ENCODE peak calls at places on chromosomes 6 and 20, in six cellular contexts. T is GM03348, Y is T-helper 1 cell, H is NCI-H2081, W is M059J, R is T-helper 2 cell. O is an unnamed sample.

GRCh38 chr6:26258199-26258977 is 106.6 kb upstream of the BTN3A2 start:
- DNase-seq in T (no peak), Y (no peak), H (no peak), W (no peak), R (no peak), O (no peak)

GRCh38 chr6:93786474-93787330 is 367.3 kb upstream of the EPHA7 start:
- DNase-seq in T (no peak), Y (no peak), H (no peak), W (no peak), R (no peak), O (no peak)

GRCh38 chr6:139680819-139681218 is 306.4 kb upstream of the CITED2 start:
- DNase-seq in T (no peak), Y (no peak), H (no peak), W (no peak), R (no peak), O (no peak)

GRCh38 chr6:15588966-15589634 is 73.7 kb downstream of the DTNBP1 start:
- DNase-seq in T (peak; percentile 51), Y (peak; percentile 13), H (no peak), W (peak; percentile 82), R (no peak), O (peak; percentile 29)

GRCh38 chr6:148572676-148573335 is 174.0 kb upstream of the UST start:
- DNase-seq in T (no peak), Y (no peak), H (no peak), W (no peak), R (no peak), O (no peak)

GRCh38 chr6:149182262-149182661 is 135.2 kb upstream of the TAB2 start:
- DNase-seq in T (no peak), Y (no peak), H (no peak), W (no peak), R (no peak), O (no peak)

GRCh38 chr20:7348253-7348652 is 580.8 kb downstream of the BMP2 start:
- DNase-seq in T (no peak), Y (no peak), H (no peak), W (no peak), R (no peak), O (no peak)

GRCh38 chr20:18548465-18548864 is 18.8 kb upstream of the SMIM26 start:
- DNase-seq in T (no peak), Y (no peak), H (no peak), W (no peak), R (no peak), O (no peak)

GRCh38 chr6:131755597-131755996 is 44.8 kb upstream of the CTAGE9 start:
- DNase-seq in T (peak; percentile 71), Y (no peak), H (no peak), W (peak; percentile 98), R (no peak), O (peak; percentile 33)

GRCh38 chr20:10007747-10008146 is 27.0 kb upstream of the ANKEF1 start:
- DNase-seq in T (no peak), Y (no peak), H (no peak), W (no peak), R (no peak), O (no peak)

GRCh38 chr20:40692240-40693011 is 3.4 kb upstream of the MAFB start:
- DNase-seq in T (no peak), Y (no peak), H (no peak), W (no peak), R (no peak), O (no peak)

GRCh38 chr6:109469591-109470189 is 13.3 kb downstream of the ZBTB24 start:
- DNase-seq in T (no peak), Y (no peak), H (no peak), W (no peak), R (no peak), O (no peak)

GRCh38 chr6:15522026-15522425 is 140.8 kb downstream of the DTNBP1 start:
- DNase-seq in T (no peak), Y (no peak), H (no peak), W (no peak), R (no peak), O (no peak)

GRCh38 chr6:100121854-100122609 is 128.0 kb upstream of the MCHR2 start:
- DNase-seq in T (peak; percentile 40), Y (no peak), H (no peak), W (no peak), R (no peak), O (no peak)

GRCh38 chr20:48984575-48985219 is 61.4 kb upstream of the CSE1L start:
- DNase-seq in T (no peak), Y (no peak), H (no peak), W (no peak), R (no peak), O (no peak)

GRCh38 chr20:64065973-64066341 is 3.0 kb downstream of the TCEA2 start:
- DNase-seq in T (peak; percentile 69), Y (peak; percentile 93), H (no peak), W (peak; percentile 99), R (peak; percentile 33), O (peak; percentile 89)

GRCh38 chr6:31462964-31463940 is 34.7 kb upstream of the MICB start:
- DNase-seq in T (peak; percentile 84), Y (peak; percentile 91), H (peak; percentile 78), W (peak; percentile 96), R (peak; percentile 88), O (peak; percentile 84)

GRCh38 chr6:96522469-96523009 is 933 bp downstream of the UFL1 start:
- DNase-seq in T (peak; percentile 13), Y (peak; percentile 51), H (no peak), W (peak; percentile 15), R (no peak), O (no peak)

GRCh38 chr20:3224681-3225421 is 14.1 kb downstream of the SLC4A11 start:
- DNase-seq in T (no peak), Y (no peak), H (no peak), W (peak; percentile 42), R (no peak), O (no peak)

O was measured in hepatic stellate cell.